ENCODE peak calls at places on chromosomes 13 and 19, in four cellular contexts. One of them, this sample, is unnamed.
A peak's percentile ranks its signal among the peaks of the same experiment; 100 is the strongest.

GRCh38 chr19:30675086-30675485 is 302.9 kb downstream of the ZNF536 start:
- DNase-seq in IMR-90: no peak
- DNase-seq in K562: no peak
- DNase-seq in GM12878: no peak
- DNase-seq in this sample: no peak

GRCh38 chr13:106100261-106100919 is 435.1 kb downstream of the EFNB2 start:
- DNase-seq in IMR-90: no peak
- DNase-seq in K562: no peak
- DNase-seq in GM12878: no peak
- DNase-seq in this sample: peak; percentile 75

GRCh38 chr19:5522106-5522505 is 45.6 kb downstream of the TINCR start:
- DNase-seq in IMR-90: no peak
- DNase-seq in K562: no peak
- DNase-seq in GM12878: no peak
- DNase-seq in this sample: no peak

GRCh38 chr13:66926851-66927524 is 303.1 kb downstream of the PCDH9 start:
- DNase-seq in IMR-90: peak; percentile 37
- DNase-seq in K562: no peak
- DNase-seq in GM12878: no peak
- DNase-seq in this sample: no peak

GRCh38 chr19:20365146-20365545 is 198.1 kb downstream of the ZNF486 start:
- DNase-seq in IMR-90: no peak
- DNase-seq in K562: no peak
- DNase-seq in GM12878: no peak
- DNase-seq in this sample: no peak

GRCh38 chr19:58003153-58003828 is 671 bp upstream of the ZNF606 start:
- DNase-seq in IMR-90: no peak
- DNase-seq in K562: no peak
- DNase-seq in GM12878: no peak
- DNase-seq in this sample: no peak

GRCh38 chr13:72489751-72490150 is 237.7 kb downstream of the MZT1 start:
- DNase-seq in IMR-90: no peak
- DNase-seq in K562: no peak
- DNase-seq in GM12878: no peak
- DNase-seq in this sample: no peak

GRCh38 chr19:19677579-19677978 is 8.9 kb downstream of the ZNF101 start:
- DNase-seq in IMR-90: no peak
- DNase-seq in K562: no peak
- DNase-seq in GM12878: no peak
- DNase-seq in this sample: no peak

GRCh38 chr19:16330368-16330801 is 5.8 kb downstream of the KLF2 start:
- DNase-seq in IMR-90: peak; percentile 90
- DNase-seq in K562: peak; percentile 80
- DNase-seq in GM12878: no peak
- DNase-seq in this sample: peak; percentile 72

GRCh38 chr13:71659427-71659826 is 207.6 kb downstream of the DACH1 start:
- DNase-seq in IMR-90: no peak
- DNase-seq in K562: no peak
- DNase-seq in GM12878: no peak
- DNase-seq in this sample: no peak

GRCh38 chr19:540867-541637 is 2.8 kb upstream of the GZMM start:
- DNase-seq in IMR-90: no peak
- DNase-seq in K562: no peak
- DNase-seq in GM12878: no peak
- DNase-seq in this sample: no peak

GRCh38 chr19:50362656-50363424 is 2.6 kb downstream of the NAPSA start:
- DNase-seq in IMR-90: no peak
- DNase-seq in K562: peak; percentile 29
- DNase-seq in GM12878: no peak
- DNase-seq in this sample: no peak

GRCh38 chr13:105377452-105377851 is 1158.0 kb downstream of the EFNB2 start:
- DNase-seq in IMR-90: no peak
- DNase-seq in K562: no peak
- DNase-seq in GM12878: no peak
- DNase-seq in this sample: no peak

DNA sequence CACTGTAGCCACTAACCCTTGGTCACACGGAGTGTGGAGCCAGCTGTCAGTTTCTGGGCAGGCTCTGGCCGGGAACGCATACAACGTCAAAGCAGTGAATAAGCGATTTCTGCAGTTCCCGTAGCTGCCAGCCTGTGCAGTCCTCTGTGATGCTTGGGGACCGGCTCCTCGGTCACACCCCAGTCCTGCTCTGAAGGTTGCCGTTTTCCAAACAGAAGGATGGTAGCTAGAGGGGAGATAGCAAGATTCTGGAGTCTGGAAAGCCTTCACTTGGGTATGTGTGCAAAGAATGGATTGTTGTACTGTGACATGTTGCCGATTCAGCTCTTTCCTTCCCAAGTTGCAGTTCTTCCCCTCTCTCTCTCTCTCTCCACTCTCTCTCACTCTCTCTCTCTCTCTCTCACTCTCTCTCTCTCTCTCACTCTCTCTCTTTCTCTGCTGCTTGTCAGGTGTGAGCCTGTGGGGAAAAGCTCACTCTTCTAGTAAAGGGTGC is 38.7 kb upstream of the C1QTNF9 start:
- DNase-seq in IMR-90: peak; percentile 47
- DNase-seq in K562: no peak
- DNase-seq in GM12878: peak; percentile 38
- DNase-seq in this sample: peak; percentile 3
- TF ChIP-seq ELK1 in IMR-90: no peak
- TF ChIP-seq ELK1 in K562: no peak
- TF ChIP-seq ELK1 in GM12878: no peak
- TF ChIP-seq ELK1 in this sample: no peak

GRCh38 chr19:17469092-17469370 is 1.3 kb upstream of the SLC27A1 start:
- DNase-seq in IMR-90: peak; percentile 13
- DNase-seq in K562: no peak
- DNase-seq in GM12878: no peak
- DNase-seq in this sample: no peak

GRCh38 chr19:17466487-17466850 is 3.9 kb upstream of the SLC27A1 start:
- DNase-seq in IMR-90: no peak
- DNase-seq in K562: no peak
- DNase-seq in GM12878: no peak
- DNase-seq in this sample: no peak

GRCh38 chr19:17468302-17469091 is 1.8 kb upstream of the SLC27A1 start:
- DNase-seq in IMR-90: no peak
- DNase-seq in K562: no peak
- DNase-seq in GM12878: no peak
- DNase-seq in this sample: no peak

GRCh38 chr19:17469371-17470203 is 737 bp upstream of the SLC27A1 start:
- DNase-seq in IMR-90: peak; percentile 89
- DNase-seq in K562: peak; percentile 93
- DNase-seq in GM12878: peak; percentile 86
- DNase-seq in this sample: peak; percentile 57

GRCh38 chr19:17467471-17468301 is 2.6 kb upstream of the SLC27A1 start:
- DNase-seq in IMR-90: no peak
- DNase-seq in K562: no peak
- DNase-seq in GM12878: no peak
- DNase-seq in this sample: no peak
- TF ChIP-seq ELK1 in IMR-90: no peak
- TF ChIP-seq ELK1 in K562: no peak
- TF ChIP-seq ELK1 in GM12878: no peak
- TF ChIP-seq ELK1 in this sample: no peak

GRCh38 chr19:42199440-42200115 is 17.9 kb downstream of the DEDD2 start:
- DNase-seq in IMR-90: no peak
- DNase-seq in K562: peak; percentile 88
- DNase-seq in GM12878: peak; percentile 68
- DNase-seq in this sample: no peak
- TF ChIP-seq ELK1 in IMR-90: no peak
- TF ChIP-seq ELK1 in K562: no peak
- TF ChIP-seq ELK1 in GM12878: no peak
- TF ChIP-seq ELK1 in this sample: no peak

GRCh38 chr13:35914662-35915061 is 216.5 kb downstream of the DCLK1 start:
- DNase-seq in IMR-90: no peak
- DNase-seq in K562: no peak
- DNase-seq in GM12878: no peak
- DNase-seq in this sample: no peak
- TF ChIP-seq ELK1 in IMR-90: no peak
- TF ChIP-seq ELK1 in K562: no peak
- TF ChIP-seq ELK1 in GM12878: no peak
- TF ChIP-seq ELK1 in this sample: no peak

GRCh38 chr19:48393196-48393558 is 291 bp upstream of the GRIN2D start:
- DNase-seq in IMR-90: no peak
- DNase-seq in K562: no peak
- DNase-seq in GM12878: no peak
- DNase-seq in this sample: no peak

GRCh38 chr19:48386981-48387380 is 4.4 kb downstream of the KDELR1 start:
- DNase-seq in IMR-90: no peak
- DNase-seq in K562: no peak
- DNase-seq in GM12878: no peak
- DNase-seq in this sample: peak; percentile 30

GRCh38 chr19:48393559-48394330 is at the start of gene GRIN2D:
- DNase-seq in IMR-90: peak; percentile 33
- DNase-seq in K562: peak; percentile 38
- DNase-seq in GM12878: no peak
- DNase-seq in this sample: no peak

GRCh38 chr19:48391100-48392005 is at the start of gene KDELR1:
- DNase-seq in IMR-90: peak; percentile 60
- DNase-seq in K562: peak; percentile 92
- DNase-seq in GM12878: no peak
- DNase-seq in this sample: peak; percentile 77

GRCh38 chr19:48390188-48391099 is 907 bp downstream of the KDELR1 start:
- DNase-seq in IMR-90: peak; percentile 49
- DNase-seq in K562: peak; percentile 85
- DNase-seq in GM12878: no peak
- DNase-seq in this sample: peak; percentile 64
- TF ChIP-seq ELK1 in IMR-90: no peak
- TF ChIP-seq ELK1 in K562: no peak
- TF ChIP-seq ELK1 in GM12878: no peak
- TF ChIP-seq ELK1 in this sample: no peak

GRCh38 chr13:46297338-46297737 is 85.6 kb downstream of the LRRC63 start:
- DNase-seq in IMR-90: peak; percentile 7
- DNase-seq in K562: no peak
- DNase-seq in GM12878: no peak
- DNase-seq in this sample: no peak
- TF ChIP-seq ELK1 in IMR-90: no peak
- TF ChIP-seq ELK1 in K562: no peak
- TF ChIP-seq ELK1 in GM12878: no peak
- TF ChIP-seq ELK1 in this sample: no peak

GRCh38 chr19:29375429-29376093 is 150.2 kb upstream of the VSTM2B start:
- DNase-seq in IMR-90: no peak
- DNase-seq in K562: no peak
- DNase-seq in GM12878: no peak
- DNase-seq in this sample: no peak
- TF ChIP-seq ELK1 in IMR-90: no peak
- TF ChIP-seq ELK1 in K562: no peak
- TF ChIP-seq ELK1 in GM12878: no peak
- TF ChIP-seq ELK1 in this sample: no peak

DNA sequence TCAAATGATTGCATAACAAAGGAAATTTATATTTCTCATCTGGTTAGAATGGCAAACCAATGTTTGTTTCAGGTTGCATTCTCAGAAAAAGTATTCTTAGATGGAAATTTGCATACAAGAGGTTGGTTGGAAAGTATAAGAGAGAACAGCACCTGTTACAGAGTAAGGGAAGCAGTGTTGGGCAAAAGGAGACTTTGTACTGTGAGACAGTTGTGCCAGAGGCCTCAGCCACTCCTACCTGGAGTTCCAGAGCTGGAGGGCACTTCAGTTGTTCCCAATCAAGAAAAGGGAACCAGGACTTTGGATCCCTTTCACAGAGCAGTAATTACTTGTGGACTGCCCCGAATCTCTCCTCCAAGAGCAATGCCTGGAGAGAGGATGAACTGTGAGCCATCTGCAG is 81.8 kb downstream of the SPRY2 start:
- DNase-seq in IMR-90: no peak
- DNase-seq in K562: no peak
- DNase-seq in GM12878: no peak
- DNase-seq in this sample: no peak
- TF ChIP-seq ELK1 in IMR-90: no peak
- TF ChIP-seq ELK1 in K562: no peak
- TF ChIP-seq ELK1 in GM12878: no peak
- TF ChIP-seq ELK1 in this sample: no peak

This sample was measured in A549.